ENCODE peak calls at places on chromosomes 3 and 15, in six cellular contexts. J is HCT116, W is GM23248, M is A549, O is neural progenitor cell, G is fibroblast of lung. X is an unnamed sample.

GRCh38 chr3:197613187-197613586 is 57.4 kb upstream of the BDH1 start:
- DNase-seq in G (no peak), W (no peak), O (no peak), J (no peak), M (no peak), X (no peak)

GRCh38 chr15:88022711-88023110 is 233.8 kb downstream of the NTRK3 start:
- DNase-seq in G (no peak), J (no peak), W (no peak), M (no peak), O (no peak), X (no peak)

GRCh38 chr15:26020871-26021270 is 157.7 kb upstream of the ATP10A start:
- DNase-seq in G (no peak), J (no peak), M (no peak), W (no peak), O (no peak), X (no peak)

GRCh38 chr3:115825046-115825445 is 201.7 kb downstream of the GAP43 start:
- DNase-seq in O (no peak), J (no peak), G (peak; percentile 96), M (no peak), W (peak; percentile 14), X (no peak)

GRCh38 chr3:174936590-174936989 is 77.5 kb downstream of the NAALADL2 start:
- DNase-seq in O (no peak), G (no peak), M (no peak), J (no peak), W (no peak), X (no peak)

GRCh38 chr15:70235347-70235746 is 137.6 kb upstream of the TLE3 start:
- DNase-seq in J (no peak), W (peak; percentile 76), O (no peak), G (no peak), M (no peak), X (no peak)

GRCh38 chr3:190486201-190486865 is 27.6 kb upstream of the IL1RAP start:
- DNase-seq in G (peak; percentile 69), W (no peak), M (no peak), O (no peak), J (no peak), X (no peak)

GRCh38 chr3:48411606-48412374 is 18.1 kb downstream of the PLXNB1 start:
- DNase-seq in M (no peak), O (no peak), G (no peak), J (no peak), W (no peak), X (peak; percentile 82)

DNA sequence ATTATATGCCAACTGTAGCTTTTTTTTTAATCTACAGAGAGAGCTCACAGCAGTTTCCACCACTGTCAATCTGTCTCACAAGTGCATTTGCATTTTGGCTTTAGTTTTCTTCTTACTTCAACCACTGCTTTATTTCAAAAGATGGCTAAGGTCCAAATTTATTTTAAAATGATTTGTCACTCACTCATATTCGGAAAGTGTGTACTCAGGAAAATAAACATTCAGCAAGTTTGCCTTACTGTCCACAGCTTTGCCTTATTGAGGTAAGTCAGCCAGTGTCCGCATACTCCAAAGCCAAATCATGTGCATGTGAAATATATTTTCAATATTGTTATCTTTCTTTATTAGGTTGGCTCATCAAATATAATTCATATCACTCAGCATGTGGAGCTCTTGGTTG is 240.7 kb upstream of the ARHGEF26 start:
- DNase-seq in M (no peak), J (no peak), O (no peak), W (no peak), G (no peak), X (no peak)
- H3K4me2 ChIP-seq in M (peak overlapping the region; percentile 56), J (no peak overlapping the region), O (no peak overlapping the region), W (no peak overlapping the region), G (no peak overlapping the region), X (no peak overlapping the region)

DNA sequence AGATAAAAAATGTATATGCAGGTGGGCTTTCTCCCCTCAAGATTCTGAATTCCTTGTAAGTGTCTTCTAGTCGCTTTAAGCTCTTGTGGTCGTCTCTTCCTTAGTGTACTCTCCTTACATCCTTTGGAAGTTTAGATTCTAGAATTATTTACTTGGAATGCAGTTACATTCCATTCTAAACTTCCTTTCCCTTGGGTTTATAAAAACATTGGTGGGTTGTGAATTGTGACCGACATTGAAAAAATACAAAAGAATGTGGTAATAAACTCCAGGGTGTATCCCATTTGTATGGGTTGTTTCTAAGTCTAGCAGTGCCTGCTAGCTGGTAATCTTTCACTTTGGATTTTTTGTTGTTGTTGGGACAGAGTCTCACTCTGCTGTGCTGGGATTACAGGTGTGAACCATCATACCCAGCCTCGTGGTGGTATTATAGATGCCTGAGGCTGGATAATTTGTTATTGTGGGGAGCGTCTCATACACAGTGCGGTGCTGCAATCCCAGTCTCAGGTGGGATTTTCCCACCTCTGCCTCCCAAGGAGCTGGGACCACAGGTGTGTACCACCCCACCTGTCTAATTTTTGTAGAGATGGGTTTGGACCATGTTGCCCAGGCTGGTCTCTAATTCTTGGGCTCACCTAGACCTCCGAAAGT is 9.1 kb downstream of the CHD2 start:
- DNase-seq in W (peak; percentile 39), J (no peak), G (peak; percentile 78), M (no peak), O (no peak), X (no peak)
- H3K4me2 ChIP-seq in W (peak overlapping the region; percentile 100), J (no peak overlapping the region), G (peak overlapping the region; percentile 36), M (peak overlapping the region; percentile 96), O (no peak overlapping the region), X (peak overlapping the region; percentile 91)

DNA sequence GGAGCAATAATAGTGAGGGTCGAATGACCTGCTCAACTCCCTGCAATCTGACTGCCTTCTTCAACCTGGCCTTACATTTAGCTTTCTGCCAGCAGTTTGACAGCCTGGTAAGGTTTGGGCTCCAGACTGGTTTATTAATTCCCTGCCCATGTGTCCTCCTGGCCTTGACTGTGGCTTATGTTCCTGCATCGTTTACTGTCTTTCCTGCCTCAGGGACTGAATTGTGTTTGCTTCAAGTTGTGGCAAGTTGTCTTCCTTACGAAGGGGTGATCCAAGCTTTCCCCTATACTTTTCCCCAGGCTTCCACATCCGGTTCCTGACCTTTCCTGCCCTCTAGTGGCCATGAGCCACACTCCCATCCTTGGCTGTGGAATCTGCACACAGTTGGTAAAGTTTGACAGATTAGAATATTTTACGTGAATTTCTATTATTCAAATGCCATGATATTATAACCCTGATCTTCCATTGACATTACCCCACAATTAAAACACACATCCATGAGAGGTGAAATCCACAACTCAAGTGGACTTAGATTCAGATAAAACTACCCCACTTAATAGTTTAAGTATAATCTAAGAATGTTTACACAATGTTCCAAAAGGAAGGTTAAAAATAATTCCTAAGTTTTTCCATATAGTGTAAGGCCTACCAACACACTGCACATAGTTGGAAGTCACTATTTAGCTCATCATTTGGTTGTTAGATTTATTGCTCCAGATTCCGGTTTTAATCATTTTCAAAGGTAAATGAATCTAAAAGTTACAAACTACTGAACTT is 95.7 kb downstream of the NEDD4 start:
- DNase-seq in W (peak; percentile 66), M (peak; percentile 91), O (peak; percentile 75), G (peak; percentile 51), J (no peak), X (peak; percentile 50)
- H3K4me2 ChIP-seq in W (peak overlapping the region; percentile 12), M (peak overlapping the region; percentile 86), O (no peak overlapping the region), G (no peak overlapping the region), J (peak overlapping the region; percentile 26), X (peak overlapping the region; percentile 72)

GRCh38 chr3:87949189-87949878 is 109.5 kb downstream of the CGGBP1 start:
- DNase-seq in J (no peak), M (no peak), W (no peak), G (no peak), O (no peak), X (no peak)

DNA sequence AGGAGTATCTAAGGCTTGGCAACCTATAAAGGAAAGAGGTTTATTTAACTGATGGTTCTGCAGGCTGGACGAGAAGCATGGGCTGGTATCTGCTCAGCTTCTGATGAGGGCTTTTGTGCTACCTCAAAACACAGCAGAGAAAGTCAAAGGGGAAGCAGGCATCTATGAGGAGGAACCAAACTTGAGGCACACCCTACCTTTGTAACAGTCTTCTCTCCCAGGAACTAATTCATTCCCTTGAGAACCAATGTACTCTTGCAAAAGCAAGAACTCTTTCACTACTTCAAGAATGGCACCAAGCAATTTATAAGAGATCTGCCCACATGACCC is 109.0 kb downstream of the CGGBP1 start:
- DNase-seq in G (no peak), O (no peak), M (no peak), J (no peak), W (no peak), X (no peak)
- H3K4me2 ChIP-seq in G (no peak overlapping the region), O (no peak overlapping the region), M (no peak overlapping the region), J (no peak overlapping the region), W (no peak overlapping the region), X (no peak overlapping the region)

GRCh38 chr3:6640907-6641306 is 220.0 kb upstream of the GRM7 start:
- DNase-seq in J (no peak), G (no peak), M (no peak), O (no peak), W (no peak), X (no peak)

DNA sequence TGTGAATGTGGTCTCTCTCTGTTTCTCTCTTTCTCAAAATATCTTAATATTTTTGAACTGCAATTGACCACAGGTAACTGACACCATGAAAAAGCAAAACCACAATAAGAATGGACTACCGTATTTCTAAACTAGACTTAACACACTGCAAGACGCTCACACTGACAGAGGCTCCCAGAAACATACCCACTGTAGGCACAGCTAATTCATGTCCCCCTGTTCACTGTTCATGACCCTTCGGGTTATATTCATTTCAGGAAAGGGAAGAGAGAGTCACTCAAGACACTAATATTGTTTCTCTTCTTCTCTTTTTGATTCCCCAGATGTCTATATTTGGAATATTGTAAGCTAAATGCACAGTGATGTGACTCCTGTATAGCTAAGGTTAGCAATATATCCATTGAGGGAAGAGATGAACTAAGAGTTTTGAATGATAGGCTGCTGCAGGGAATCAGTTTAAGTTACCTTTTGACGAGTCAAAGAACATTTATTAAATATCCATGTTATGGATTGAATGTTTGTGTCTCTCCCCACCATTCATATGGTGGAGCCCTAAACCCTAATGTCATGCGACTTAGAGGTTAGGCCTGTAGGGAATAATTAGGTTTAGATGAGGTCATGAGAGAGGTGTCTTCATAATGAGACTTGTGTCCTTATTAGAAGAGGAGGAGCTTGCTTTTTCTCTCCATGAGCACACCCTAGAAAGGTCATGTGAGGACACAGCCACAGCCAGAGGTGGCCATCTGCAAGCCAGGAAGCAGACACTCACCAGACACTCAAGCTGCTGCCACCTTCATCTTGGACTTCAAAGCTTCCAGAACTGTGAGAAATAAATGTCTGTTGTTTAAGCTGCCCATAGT is 216.6 kb upstream of the GRM7 start:
- DNase-seq in M (no peak), J (no peak), W (no peak), G (no peak), O (no peak), X (no peak)
- H3K4me2 ChIP-seq in M (no peak overlapping the region), J (no peak overlapping the region), W (no peak overlapping the region), G (no peak overlapping the region), O (no peak overlapping the region), X (no peak overlapping the region)

GRCh38 chr3:108297636-108298035 is 1.3 kb downstream of the HHLA2 start:
- DNase-seq in O (peak; percentile 11), M (no peak), J (no peak), W (no peak), G (no peak), X (no peak)
- H3K4me2 ChIP-seq in O (no peak overlapping the region), M (no peak overlapping the region), J (no peak overlapping the region), W (no peak overlapping the region), G (no peak overlapping the region), X (no peak overlapping the region)

X was measured in osteoblast.